ENCODE peak calls at places on chromosomes 13 and 19, in seven cellular contexts. T is GM10248, H is HL-60, B is cardiac fibroblast, U is sigmoid colon, D is Caco-2, W is HFFc6. K is an unnamed sample.

GRCh38 chr13:105159794-105160193 is 1375.7 kb downstream of the EFNB2 start:
- DNase-seq in H (no peak), T (no peak), W (no peak), B (no peak), D (no peak), U (no peak), K (no peak)

GRCh38 chr19:32642771-32643170 is 32.2 kb downstream of the ANKRD27 start:
- DNase-seq in W (no peak), T (no peak), D (no peak), B (no peak), H (no peak), U (no peak), K (no peak)

GRCh38 chr19:47225746-47226425 is 5.1 kb downstream of the BBC3 start:
- DNase-seq in H (peak; percentile 80), W (peak; percentile 81), U (peak; percentile 96), B (peak; percentile 83), D (peak; percentile 94), T (peak; percentile 94), K (peak; percentile 87)

GRCh38 chr19:47776568-47776967 is 1.9 kb upstream of the SELENOW start:
- DNase-seq in U (no peak), T (no peak), W (no peak), B (no peak), H (no peak), D (no peak), K (no peak)

GRCh38 chr19:6250024-6250605 is 29.7 kb downstream of the MLLT1 start:
- DNase-seq in H (no peak), T (no peak), B (peak; percentile 43), D (no peak), U (no peak), W (peak; percentile 71), K (no peak)

GRCh38 chr19:49442793-49443365 is 1.6 kb upstream of the SLC17A7 start:
- DNase-seq in H (peak; percentile 33), U (peak; percentile 97), T (peak; percentile 81), B (peak; percentile 87), D (peak; percentile 98), W (peak; percentile 80), K (peak; percentile 72)

GRCh38 chr19:7168941-7169340 is 99.4 kb downstream of the ZNF557 start:
- DNase-seq in D (no peak), W (no peak), T (no peak), U (peak; percentile 59), H (no peak), B (no peak), K (no peak)

GRCh38 chr19:52200044-52200443 is 10.2 kb downstream of the PPP2R1A start:
- DNase-seq in B (peak; percentile 95), D (no peak), H (no peak), W (peak; percentile 66), U (peak; percentile 84), T (no peak), K (no peak)

GRCh38 chr19:1183543-1184172 is 9.6 kb upstream of the SBNO2 start:
- DNase-seq in D (peak; percentile 87), W (peak; percentile 30), H (no peak), U (no peak), T (peak; percentile 69), B (no peak), K (no peak)

GRCh38 chr19:54475706-54476105 is 2.6 kb upstream of the CDC42EP5 start:
- DNase-seq in H (no peak), T (no peak), U (no peak), D (no peak), B (no peak), W (no peak), K (no peak)

GRCh38 chr13:95704510-95704909 is 27.6 kb downstream of the DNAJC3 start:
- DNase-seq in H (no peak), W (no peak), D (peak; percentile 31), T (no peak), B (no peak), U (no peak), K (no peak)
- TF ChIP-seq CTCF in H (no peak), W (peak; percentile 74), D (peak; percentile 29), T (peak; percentile 11), B (peak; percentile 42), U (no peak), K (peak; percentile 47)

DNA sequence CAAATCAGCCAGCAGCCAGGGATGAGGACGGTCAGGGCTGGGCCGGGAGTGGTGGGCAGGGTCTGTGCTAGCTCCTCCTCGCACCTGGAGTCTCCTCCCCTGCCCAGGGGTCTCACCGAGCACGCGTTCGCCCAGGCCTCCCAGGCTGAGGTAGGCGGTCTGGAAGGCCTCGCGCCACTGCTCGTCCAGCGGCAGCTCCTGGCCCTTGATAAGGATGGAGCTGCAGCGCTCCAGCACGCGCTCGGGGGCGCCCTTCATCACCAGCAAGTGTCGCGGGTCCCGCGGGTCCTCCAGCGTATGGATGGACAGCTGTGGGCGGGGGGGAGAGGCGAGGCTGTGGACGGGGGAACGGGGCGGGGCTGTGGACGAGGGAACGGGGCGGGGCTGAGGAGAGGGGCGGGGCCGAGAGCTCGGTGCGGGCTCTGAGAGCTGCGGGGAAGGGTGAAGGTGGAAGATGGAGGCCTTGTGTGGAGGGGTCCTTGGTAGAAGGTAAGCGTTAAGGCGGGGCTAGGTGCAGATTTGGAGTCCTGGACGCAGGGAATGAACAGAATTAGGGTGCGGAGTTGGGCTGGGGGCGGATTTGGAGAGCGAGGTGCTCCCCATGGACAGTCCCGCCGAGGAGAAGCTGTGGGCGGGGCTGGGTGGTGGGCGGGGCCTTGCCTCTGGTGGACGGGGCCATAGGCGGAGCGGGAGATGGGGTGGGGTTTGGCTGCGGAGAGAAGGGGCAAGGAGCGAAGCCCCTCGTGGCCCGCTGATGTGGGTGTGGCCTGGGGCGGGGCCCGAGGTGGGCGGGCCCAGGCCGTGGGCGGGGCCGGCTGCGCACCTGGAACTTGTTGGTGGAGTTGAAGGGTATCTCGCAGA is 5.7 kb downstream of the ATP4A start:
- DNase-seq in T (peak; percentile 72), U (no peak), D (peak; percentile 41), W (no peak), B (peak; percentile 42), H (no peak), K (peak; percentile 84)
- TF ChIP-seq CTCF in T (peak; percentile 3), U (no peak), D (no peak), W (no peak), B (no peak), H (no peak), K (no peak)

DNA sequence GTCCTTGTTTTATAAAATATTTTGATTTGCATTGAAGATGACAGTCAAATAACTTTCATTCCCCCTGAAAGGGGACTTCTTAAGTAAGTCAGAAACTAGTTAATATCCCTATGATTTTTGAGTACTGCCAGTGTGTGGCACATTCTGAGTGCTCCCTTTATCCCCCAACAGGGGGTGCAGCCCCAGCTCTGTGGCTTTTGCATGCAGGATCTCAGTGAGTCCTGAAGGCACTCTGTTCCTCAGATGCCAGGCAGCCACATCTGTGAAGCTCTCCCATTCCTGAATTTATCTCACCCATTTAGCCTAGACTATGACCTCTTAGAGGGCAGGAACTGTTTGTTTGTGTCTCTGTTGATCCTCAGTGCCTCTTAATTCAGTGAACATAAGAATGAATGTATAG is 123.1 kb downstream of the CDK8 start:
- DNase-seq in U (no peak), H (peak; percentile 24), W (peak; percentile 30), D (peak; percentile 57), T (no peak), B (peak; percentile 50), K (peak; percentile 22)
- TF ChIP-seq CTCF in U (no peak), H (no peak), W (peak; percentile 75), D (peak; percentile 68), T (no peak), B (peak; percentile 54), K (peak; percentile 58)

GRCh38 chr13:112877066-112877465 is 91.9 kb upstream of the MCF2L start:
- DNase-seq in B (no peak), W (no peak), U (peak; percentile 40), H (no peak), T (no peak), D (no peak), K (no peak)

GRCh38 chr13:112876305-112877000 is 92.6 kb upstream of the MCF2L start:
- DNase-seq in B (no peak), T (no peak), D (no peak), W (no peak), U (peak; percentile 48), H (no peak), K (no peak)

GRCh38 chr13:112873851-112874750 is 94.9 kb upstream of the MCF2L start:
- DNase-seq in B (peak; percentile 70), T (peak; percentile 90), U (peak; percentile 86), D (peak; percentile 87), H (peak; percentile 79), W (peak; percentile 54), K (peak; percentile 86)

GRCh38 chr13:112875627-112876026 is 93.4 kb upstream of the MCF2L start:
- DNase-seq in U (peak; percentile 37), D (no peak), H (no peak), B (no peak), W (no peak), T (no peak), K (no peak)

DNA sequence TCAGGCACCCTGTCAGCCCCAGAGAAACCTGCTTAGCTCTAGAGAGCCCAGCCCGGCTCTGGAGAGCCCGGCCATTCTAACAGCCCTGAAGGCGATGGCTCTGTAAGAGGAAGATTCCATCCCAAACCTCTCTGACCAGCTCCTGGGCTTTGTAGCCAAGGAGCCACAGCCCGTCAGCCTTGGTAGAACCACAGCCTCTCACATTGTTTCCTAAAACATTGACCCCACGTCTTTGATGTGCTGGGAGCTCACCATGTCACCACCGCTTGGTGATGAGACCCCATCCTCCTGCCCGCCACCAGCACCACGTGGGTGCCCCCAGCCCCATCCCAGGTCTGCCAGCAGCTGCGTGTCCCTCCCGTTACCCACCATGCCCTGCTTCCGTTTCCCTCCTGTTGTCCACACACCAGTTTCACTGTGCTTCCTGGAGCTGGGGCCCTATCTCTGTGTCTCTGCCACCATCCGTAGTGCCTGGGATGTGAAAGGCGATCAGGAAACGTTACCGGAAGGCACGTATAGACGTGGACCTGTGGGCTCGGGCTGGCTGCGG is 94.2 kb upstream of the MCF2L start:
- DNase-seq in W (no peak), H (no peak), U (peak; percentile 60), B (no peak), T (no peak), D (no peak), K (no peak)
- TF ChIP-seq CTCF in W (peak; percentile 18), H (no peak), U (no peak), B (no peak), T (no peak), D (no peak), K (peak; percentile 13)

K was measured in neural crest cell.